ENCODE peak calls at places on chromosomes 4 and X, in ten cellular contexts. J is trophoblast cell, C is amniotic stem cell, B is osteocyte, Y is HepG2, Z is NCI-H146, G is Right ventricle myocardium inferior, E is occipital lobe, P is MM.1S, H is DMS79 treated with DMSO at 0.1 percent for 48 hours. W is an unnamed sample.

GRCh38 chrX:15203694-15204093 is 66.2 kb downstream of the ASB9 start:
- DNase-seq in J (no peak), C (no peak), B (no peak), Y (no peak), Z (no peak), G (no peak), E (no peak), P (no peak), H (no peak), W (no peak)

GRCh38 chr4:40728341-40728740 is 21.4 kb upstream of the NSUN7 start:
- DNase-seq in J (no peak), C (no peak), B (no peak), Y (peak), Z (no peak), G (no peak), E (no peak), P (no peak), H (no peak), W (no peak)

GRCh38 chr4:124631760-124632159 is 80.8 kb downstream of the ANKRD50 start:
- DNase-seq in J (peak), C (peak), B (peak), Y (no peak), Z (no peak), G (no peak), E (no peak), P (peak), H (no peak), W (no peak)

GRCh38 chr4:97238956-97239698 is 904.1 kb downstream of the STPG2 start:
- DNase-seq in J (no peak), C (no peak), B (no peak), Y (no peak), Z (no peak), G (no peak), E (no peak), P (peak), H (peak), W (no peak)

GRCh38 chr4:177907736-177908424 is 465.6 kb upstream of the AGA start:
- DNase-seq in J (peak), C (no peak), B (no peak), Y (no peak), Z (no peak), G (peak), E (no peak), P (no peak), H (no peak), W (no peak)

GRCh38 chrX:44871114-44871645 is 1.8 kb upstream of the KDM6A start:
- DNase-seq in J (no peak), C (no peak), B (no peak), Y (no peak), Z (no peak), G (no peak), E (no peak), P (no peak), H (no peak), W (no peak)

GRCh38 chr4:3303445-3303824 is 10.6 kb downstream of the RGS12 start:
- DNase-seq in J (no peak), C (no peak), B (no peak), Y (no peak), Z (no peak), G (peak), E (no peak), P (no peak), H (no peak), W (no peak)

GRCh38 chrX:152896450-152896849 is 1.4 kb upstream of the ZNF185 start:
- DNase-seq in J (no peak), C (no peak), B (no peak), Y (no peak), Z (no peak), G (no peak), E (no peak), P (no peak), H (no peak), W (no peak)

GRCh38 chr4:140865253-140865652 is 109.1 kb upstream of the TBC1D9 start:
- DNase-seq in J (no peak), C (no peak), B (no peak), Y (no peak), Z (no peak), G (no peak), E (no peak), P (no peak), H (no peak), W (no peak)

GRCh38 chrX:104098151-104098808 is 14.0 kb upstream of the ZCCHC18 start:
- DNase-seq in J (peak), C (peak), B (no peak), Y (peak), Z (peak), G (no peak), E (no peak), P (peak), H (peak), W (peak)

GRCh38 chr4:153222162-153222789 is 18.0 kb downstream of the TRIM2 start:
- DNase-seq in J (peak), C (peak), B (no peak), Y (no peak), Z (peak), G (peak), E (peak), P (peak), H (peak), W (peak)

GRCh38 chr4:58064618-58065017 is 954.4 kb upstream of the IGFBP7 start:
- DNase-seq in J (no peak), C (no peak), B (no peak), Y (no peak), Z (no peak), G (no peak), E (no peak), P (no peak), H (no peak), W (no peak)

GRCh38 chr4:8263397-8263796 is 6.2 kb upstream of the HTRA3 start:
- DNase-seq in J (no peak), C (no peak), B (no peak), Y (no peak), Z (no peak), G (no peak), E (no peak), P (no peak), H (no peak), W (no peak)

GRCh38 chr4:88158360-88159136 is at the start of gene ABCG2:
- DNase-seq in J (peak), C (peak), B (no peak), Y (peak), Z (no peak), G (peak), E (no peak), P (peak), H (no peak), W (no peak)

GRCh38 chr4:8586671-8587468 is 5.7 kb upstream of the CPZ start:
- DNase-seq in J (no peak), C (no peak), B (no peak), Y (no peak), Z (no peak), G (peak), E (no peak), P (peak), H (no peak), W (no peak)

GRCh38 chr4:164616961-164617360 is 137.0 kb upstream of the SMIM31 start:
- DNase-seq in J (no peak), C (no peak), B (no peak), Y (no peak), Z (no peak), G (no peak), E (no peak), P (no peak), H (no peak), W (no peak)

GRCh38 chrX:3312109-3312508 is 34.3 kb downstream of the MXRA5 start:
- DNase-seq in J (no peak), C (no peak), B (no peak), Y (no peak), Z (no peak), G (no peak), E (no peak), P (no peak), H (no peak), W (no peak)

GRCh38 chrX:69503835-69504625 is at the start of gene NALF2:
- DNase-seq in J (peak), C (no peak), B (peak), Y (peak), Z (peak), G (peak), E (peak), P (peak), H (peak), W (peak)

GRCh38 chr4:173167793-173168395 is 717 bp upstream of the GALNT7 start:
- DNase-seq in J (no peak), C (no peak), B (no peak), Y (no peak), Z (peak), G (peak), E (peak), P (peak), H (peak), W (no peak)

GRCh38 chr4:136355970-136356369 is 1176.3 kb downstream of the PCDH18 start:
- DNase-seq in J (no peak), C (no peak), B (no peak), Y (no peak), Z (no peak), G (no peak), E (no peak), P (no peak), H (no peak), W (no peak)

GRCh38 chrX:2767631-2768455 is 16.0 kb downstream of the XG start:
- DNase-seq in J (peak), C (no peak), B (no peak), Y (peak), Z (no peak), G (no peak), E (no peak), P (no peak), H (no peak), W (no peak)

GRCh38 chr4:150411527-150411926 is 170.4 kb upstream of the MAB21L2 start:
- DNase-seq in J (no peak), C (no peak), B (no peak), Y (no peak), Z (peak), G (no peak), E (no peak), P (no peak), H (no peak), W (no peak)

GRCh38 chr4:79034544-79034943 is 95.3 kb upstream of the PAQR3 start:
- DNase-seq in J (no peak), C (no peak), B (no peak), Y (no peak), Z (no peak), G (no peak), E (no peak), P (no peak), H (no peak), W (no peak)

GRCh38 chr4:168451331-168451730 is 29.0 kb downstream of the DDX60L start:
- DNase-seq in J (no peak), C (no peak), B (no peak), Y (no peak), Z (no peak), G (no peak), E (no peak), P (no peak), H (no peak), W (no peak)

GRCh38 chrX:119880552-119881437 is 9.2 kb downstream of the NDUFA1 start:
- DNase-seq in J (peak), C (peak), B (no peak), Y (peak), Z (peak), G (no peak), E (no peak), P (peak), H (no peak), W (no peak)

GRCh38 chr4:133484287-133484686 is 335.2 kb downstream of the PCDH10 start:
- DNase-seq in J (no peak), C (no peak), B (no peak), Y (no peak), Z (no peak), G (no peak), E (no peak), P (no peak), H (no peak), W (no peak)

GRCh38 chr4:4625488-4625887 is 83.6 kb upstream of the STX18 start:
- DNase-seq in J (no peak), C (no peak), B (no peak), Y (no peak), Z (no peak), G (no peak), E (no peak), P (no peak), H (no peak), W (no peak)

GRCh38 chr4:5758741-5759140 is 47.7 kb downstream of the EVC start:
- DNase-seq in J (peak), C (peak), B (peak), Y (no peak), Z (no peak), G (no peak), E (no peak), P (no peak), H (no peak), W (peak)

GRCh38 chr4:40038972-40039371 is 17.7 kb upstream of the N4BP2 start:
- DNase-seq in J (no peak), C (no peak), B (no peak), Y (no peak), Z (no peak), G (no peak), E (no peak), P (no peak), H (no peak), W (no peak)

GRCh38 chr4:3241905-3242304 is 7.1 kb upstream of the MSANTD1 start:
- DNase-seq in J (no peak), C (peak), B (no peak), Y (no peak), Z (no peak), G (no peak), E (no peak), P (no peak), H (no peak), W (no peak)